ENCODE peak calls at places on chromosomes 5 and 9, in five cellular contexts. P is HTR-8/SVneo, Q is GM23248, M is AG10803, L is AG04450. K is an unnamed sample.

GRCh38 chr5:124132843-124133242 is 613.6 kb downstream of the ZNF608 start:
- DNase-seq in P (no peak), Q (no peak), M (no peak), L (no peak), K (no peak)

GRCh38 chr5:55141945-55142690 is 17.9 kb upstream of the GPX8 start:
- DNase-seq in P (no peak), Q (no peak), M (no peak), L (no peak), K (no peak)

GRCh38 chr9:133726401-133727276 is 11.5 kb downstream of the SARDH start:
- DNase-seq in P (peak; percentile 64), Q (peak; percentile 58), M (peak; percentile 20), L (no peak), K (no peak)

GRCh38 chr5:170126626-170127025 is 20.9 kb downstream of the FOXI1 start:
- DNase-seq in P (no peak), Q (no peak), M (peak; percentile 17), L (no peak), K (no peak)

GRCh38 chr9:2298217-2298616 is 283.1 kb downstream of the SMARCA2 start:
- DNase-seq in P (no peak), Q (no peak), M (peak; percentile 32), L (no peak), K (no peak)

GRCh38 chr9:27749838-27750237 is 176.6 kb upstream of the C9orf72 start:
- DNase-seq in P (no peak), Q (no peak), M (no peak), L (no peak), K (no peak)

GRCh38 chr9:93567271-93567959 is 9.0 kb upstream of the PHF2 start:
- DNase-seq in P (no peak), Q (peak; percentile 33), M (no peak), L (no peak), K (no peak)

GRCh38 chr5:166961028-166961427 is 1330.4 kb upstream of the WWC1 start:
- DNase-seq in P (no peak), Q (peak; percentile 3), M (no peak), L (no peak), K (no peak)

GRCh38 chr5:74116266-74116665 is 490.3 kb downstream of the ARHGEF28 start:
- DNase-seq in P (no peak), Q (no peak), M (no peak), L (no peak), K (no peak)

GRCh38 chr9:132411091-132411508 is 1.1 kb downstream of the CFAP77 start:
- DNase-seq in P (peak; percentile 25), Q (peak; percentile 49), M (peak; percentile 3), L (no peak), K (no peak)

GRCh38 chr9:86891091-86891490 is 56.2 kb downstream of the GAS1 start:
- DNase-seq in P (no peak), Q (peak; percentile 9), M (peak; percentile 85), L (no peak), K (no peak)

GRCh38 chr5:171648279-171648774 is 137.3 kb upstream of the SMIM23 start:
- DNase-seq in P (no peak), Q (no peak), M (no peak), L (no peak), K (no peak)

GRCh38 chr9:93233033-93233432 is 49.1 kb downstream of the WNK2 start:
- DNase-seq in P (no peak), Q (no peak), M (no peak), L (no peak), K (no peak)

GRCh38 chr9:19379697-19380046 is 364 bp downstream of the RPS6 start:
- DNase-seq in P (no peak), Q (peak; percentile 69), M (peak; percentile 30), L (no peak), K (no peak)

GRCh38 chr5:15929616-15930303 is 249.8 kb downstream of the MARCHF11 start:
- DNase-seq in P (no peak), Q (peak; percentile 29), M (peak; percentile 89), L (peak; percentile 67), K (peak; percentile 63)

GRCh38 chr5:134420326-134420725 is 8.6 kb upstream of the CDKN2AIPNL start:
- DNase-seq in P (no peak), Q (peak; percentile 49), M (no peak), L (no peak), K (no peak)

GRCh38 chr5:158117467-158118165 is 258.7 kb upstream of the CLINT1 start:
- DNase-seq in P (no peak), Q (peak; percentile 87), M (peak; percentile 71), L (no peak), K (no peak)

GRCh38 chr9:33748633-33749304 is 46.6 kb upstream of the PRSS3 start:
- DNase-seq in P (no peak), Q (no peak), M (no peak), L (no peak), K (no peak)

GRCh38 chr9:134637696-134638502 is 3.7 kb upstream of the COL5A1 start:
- DNase-seq in P (no peak), Q (no peak), M (no peak), L (no peak), K (no peak)

GRCh38 chr5:172646716-172647285 is 5.7 kb downstream of the NEURL1B start:
- DNase-seq in P (no peak), Q (peak; percentile 28), M (no peak), L (no peak), K (no peak)

GRCh38 chr5:107359033-107359915 is 311.5 kb downstream of the EFNA5 start:
- DNase-seq in P (no peak), Q (peak; percentile 17), M (peak; percentile 42), L (no peak), K (no peak)

GRCh38 chr9:68808481-68808880 is 103.4 kb downstream of the PIP5K1B start:
- DNase-seq in P (no peak), Q (no peak), M (no peak), L (no peak), K (no peak)

GRCh38 chr9:86202338-86202882 is 57.0 kb downstream of the C9orf153 start:
- DNase-seq in P (peak; percentile 42), Q (peak; percentile 77), M (peak; percentile 62), L (peak; percentile 20), K (peak; percentile 17)

GRCh38 chr5:13910227-13910626 is 34.3 kb downstream of the DNAH5 start:
- DNase-seq in P (no peak), Q (peak; percentile 3), M (no peak), L (no peak), K (no peak)

GRCh38 chr5:79806741-79807140 is 117.1 kb downstream of the CMYA5 start:
- DNase-seq in P (no peak), Q (peak; percentile 7), M (peak; percentile 16), L (no peak), K (no peak)

GRCh38 chr9:72894342-72894741 is 58.5 kb downstream of the ALDH1A1 start:
- DNase-seq in P (no peak), Q (peak; percentile 92), M (peak; percentile 64), L (no peak), K (peak; percentile 27)

GRCh38 chr5:146047396-146047795 is 58.0 kb downstream of the PLAC8L1 start:
- DNase-seq in P (no peak), Q (no peak), M (peak; percentile 5), L (no peak), K (no peak)